ENCODE peak calls at places on chromosomes 3 and 15, in eight cellular contexts. One of them, this sample, is unnamed.
A peak's percentile ranks its signal among the peaks of the same experiment; 100 is the strongest.

GRCh38 chr3:101077361-101078011 is 84.3 kb upstream of the ABI3BP start:
- DNase-seq in CD4-positive, CD25-positive, alpha-beta regulatory T cell: no peak
- DNase-seq in HCT116: no peak
- DNase-seq in colonic mucosa: no peak
- DNase-seq in transverse colon: no peak
- DNase-seq in adrenal gland: no peak
- DNase-seq in MM.1S: no peak
- DNase-seq in body of pancreas: no peak
- DNase-seq in this sample: peak; percentile 93

GRCh38 chr15:89406756-89407650 is 72.4 kb upstream of the POLG start:
- DNase-seq in CD4-positive, CD25-positive, alpha-beta regulatory T cell: no peak
- DNase-seq in HCT116: no peak
- DNase-seq in colonic mucosa: no peak
- DNase-seq in transverse colon: no peak
- DNase-seq in adrenal gland: no peak
- DNase-seq in MM.1S: no peak
- DNase-seq in body of pancreas: no peak
- DNase-seq in this sample: no peak

GRCh38 chr3:24299236-24299635 is 195.4 kb downstream of the THRB start:
- DNase-seq in CD4-positive, CD25-positive, alpha-beta regulatory T cell: no peak
- DNase-seq in HCT116: no peak
- DNase-seq in colonic mucosa: no peak
- DNase-seq in transverse colon: no peak
- DNase-seq in adrenal gland: no peak
- DNase-seq in MM.1S: no peak
- DNase-seq in body of pancreas: no peak
- DNase-seq in this sample: no peak

GRCh38 chr15:47552978-47553608 is 164.2 kb upstream of the SEMA6D start:
- DNase-seq in CD4-positive, CD25-positive, alpha-beta regulatory T cell: no peak
- DNase-seq in HCT116: no peak
- DNase-seq in colonic mucosa: peak; percentile 42
- DNase-seq in transverse colon: peak; percentile 65
- DNase-seq in adrenal gland: no peak
- DNase-seq in MM.1S: no peak
- DNase-seq in body of pancreas: no peak
- DNase-seq in this sample: peak; percentile 38

GRCh38 chr15:40252438-40253178 is 13.7 kb downstream of the PAK6 start:
- DNase-seq in CD4-positive, CD25-positive, alpha-beta regulatory T cell: no peak
- DNase-seq in HCT116: peak; percentile 42
- DNase-seq in colonic mucosa: peak; percentile 73
- DNase-seq in transverse colon: peak; percentile 61
- DNase-seq in adrenal gland: peak; percentile 47
- DNase-seq in MM.1S: peak; percentile 29
- DNase-seq in body of pancreas: peak; percentile 63
- DNase-seq in this sample: peak; percentile 56

GRCh38 chr15:70356062-70356860 is 258.5 kb upstream of the TLE3 start:
- DNase-seq in CD4-positive, CD25-positive, alpha-beta regulatory T cell: no peak
- DNase-seq in HCT116: no peak
- DNase-seq in colonic mucosa: no peak
- DNase-seq in transverse colon: no peak
- DNase-seq in adrenal gland: no peak
- DNase-seq in MM.1S: no peak
- DNase-seq in body of pancreas: no peak
- DNase-seq in this sample: no peak

GRCh38 chr15:70829366-70830166 is 24.4 kb downstream of the LARP6 start:
- DNase-seq in CD4-positive, CD25-positive, alpha-beta regulatory T cell: no peak
- DNase-seq in HCT116: no peak
- DNase-seq in colonic mucosa: no peak
- DNase-seq in transverse colon: no peak
- DNase-seq in adrenal gland: no peak
- DNase-seq in MM.1S: no peak
- DNase-seq in body of pancreas: no peak
- DNase-seq in this sample: no peak

GRCh38 chr15:64430000-64430735 is 30.2 kb upstream of the ZNF609 start:
- DNase-seq in CD4-positive, CD25-positive, alpha-beta regulatory T cell: peak; percentile 7
- DNase-seq in HCT116: no peak
- DNase-seq in colonic mucosa: peak; percentile 20
- DNase-seq in transverse colon: peak; percentile 19
- DNase-seq in adrenal gland: no peak
- DNase-seq in MM.1S: peak; percentile 31
- DNase-seq in body of pancreas: no peak
- DNase-seq in this sample: peak; percentile 56

GRCh38 chr15:39778031-39778430 is 4.6 kb downstream of the FSIP1 start:
- DNase-seq in CD4-positive, CD25-positive, alpha-beta regulatory T cell: no peak
- DNase-seq in HCT116: no peak
- DNase-seq in colonic mucosa: no peak
- DNase-seq in transverse colon: no peak
- DNase-seq in adrenal gland: no peak
- DNase-seq in MM.1S: no peak
- DNase-seq in body of pancreas: no peak
- DNase-seq in this sample: no peak

DNA sequence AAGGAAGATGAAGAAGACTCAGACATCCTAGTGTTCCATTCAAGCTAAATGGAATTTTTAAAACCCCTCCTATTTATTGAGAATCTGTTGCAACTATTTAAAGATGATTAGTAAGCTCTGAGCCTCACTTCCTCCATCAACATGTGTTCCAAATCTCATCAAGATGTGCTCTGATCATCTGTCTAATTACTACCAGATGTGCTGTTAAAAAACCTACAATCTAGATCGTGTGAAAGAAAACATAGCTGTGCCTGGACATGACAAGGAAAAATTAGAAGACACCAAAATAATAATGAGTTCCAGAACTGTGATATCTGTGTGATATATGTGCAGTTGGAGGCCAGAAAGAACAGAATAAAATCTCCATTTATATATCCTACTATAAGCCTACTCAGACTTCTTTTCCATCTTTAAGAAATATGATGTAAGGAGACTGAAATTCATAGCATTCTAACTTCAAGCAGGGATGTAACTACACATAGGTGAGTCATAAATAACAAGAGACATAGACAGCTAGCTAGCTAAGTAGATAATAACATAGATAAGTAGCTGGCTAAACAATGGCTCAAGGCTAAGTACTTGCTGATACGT is 7.7 kb downstream of the XPC start:
- DNase-seq in CD4-positive, CD25-positive, alpha-beta regulatory T cell: no peak
- DNase-seq in HCT116: no peak
- DNase-seq in colonic mucosa: no peak
- DNase-seq in transverse colon: no peak
- DNase-seq in adrenal gland: no peak
- DNase-seq in MM.1S: no peak
- DNase-seq in body of pancreas: no peak
- DNase-seq in this sample: no peak
- H3K36me3 ChIP-seq in CD4-positive, CD25-positive, alpha-beta regulatory T cell: peaks cover 71% of the 10 kb centered on the region
- H3K36me3 ChIP-seq in HCT116: peaks cover 46% of the 10 kb centered on the region
- H3K36me3 ChIP-seq in colonic mucosa: peaks cover 9% of the 10 kb centered on the region
- H3K36me3 ChIP-seq in transverse colon: peaks cover 54% of the 10 kb centered on the region
- H3K36me3 ChIP-seq in adrenal gland: peaks cover 6% of the 10 kb centered on the region
- H3K36me3 ChIP-seq in MM.1S: peaks cover 4% of the 10 kb centered on the region
- H3K36me3 ChIP-seq in body of pancreas: peaks cover 40% of the 10 kb centered on the region
- H3K36me3 ChIP-seq in this sample: peaks cover 11% of the 10 kb centered on the region

DNA sequence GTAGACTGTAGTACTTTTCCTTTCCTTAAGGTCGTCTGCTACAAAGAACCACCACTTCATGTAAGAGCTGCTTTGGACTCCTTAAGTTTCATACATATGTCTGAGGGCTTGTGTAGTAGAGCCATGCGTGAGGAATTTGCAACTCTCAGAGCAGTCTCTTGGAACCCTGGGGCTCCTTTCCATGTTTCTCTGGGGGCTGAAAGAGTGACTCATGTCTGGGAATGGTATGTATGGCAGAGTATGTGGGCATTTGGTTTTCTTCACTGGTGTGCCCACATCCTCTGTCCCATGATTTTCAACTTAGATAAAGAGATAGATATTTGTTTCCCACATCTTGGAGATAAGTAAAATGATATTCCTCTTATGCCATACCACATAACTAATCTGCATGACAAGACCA is 20.6 kb upstream of the RBM5 start:
- DNase-seq in CD4-positive, CD25-positive, alpha-beta regulatory T cell: no peak
- DNase-seq in HCT116: no peak
- DNase-seq in colonic mucosa: no peak
- DNase-seq in transverse colon: no peak
- DNase-seq in adrenal gland: no peak
- DNase-seq in MM.1S: no peak
- DNase-seq in body of pancreas: no peak
- DNase-seq in this sample: no peak
- H3K36me3 ChIP-seq in CD4-positive, CD25-positive, alpha-beta regulatory T cell: peaks cover 84% of the 10 kb centered on the region
- H3K36me3 ChIP-seq in HCT116: peaks cover 47% of the 10 kb centered on the region
- H3K36me3 ChIP-seq in colonic mucosa: peaks cover 22% of the 10 kb centered on the region
- H3K36me3 ChIP-seq in transverse colon: peaks cover 94% of the 10 kb centered on the region
- H3K36me3 ChIP-seq in adrenal gland: no peaks in the 10 kb centered on the region
- H3K36me3 ChIP-seq in MM.1S: no peaks in the 10 kb centered on the region
- H3K36me3 ChIP-seq in body of pancreas: peaks cover 57% of the 10 kb centered on the region
- H3K36me3 ChIP-seq in this sample: peaks cover 23% of the 10 kb centered on the region

GRCh38 chr3:10288575-10288960 is 4.2 kb downstream of the GHRL start:
- DNase-seq in CD4-positive, CD25-positive, alpha-beta regulatory T cell: no peak
- DNase-seq in HCT116: no peak
- DNase-seq in colonic mucosa: no peak
- DNase-seq in transverse colon: no peak
- DNase-seq in adrenal gland: no peak
- DNase-seq in MM.1S: no peak
- DNase-seq in body of pancreas: no peak
- DNase-seq in this sample: no peak

GRCh38 chr3:10285307-10285706 is 7.4 kb downstream of the GHRL start:
- DNase-seq in CD4-positive, CD25-positive, alpha-beta regulatory T cell: no peak
- DNase-seq in HCT116: no peak
- DNase-seq in colonic mucosa: no peak
- DNase-seq in transverse colon: no peak
- DNase-seq in adrenal gland: no peak
- DNase-seq in MM.1S: no peak
- DNase-seq in body of pancreas: no peak
- DNase-seq in this sample: no peak

GRCh38 chr3:10285742-10286524 is 6.8 kb downstream of the GHRL start:
- DNase-seq in CD4-positive, CD25-positive, alpha-beta regulatory T cell: no peak
- DNase-seq in HCT116: no peak
- DNase-seq in colonic mucosa: no peak
- DNase-seq in transverse colon: no peak
- DNase-seq in adrenal gland: no peak
- DNase-seq in MM.1S: no peak
- DNase-seq in body of pancreas: no peak
- DNase-seq in this sample: no peak

GRCh38 chr3:10287936-10288574 is 4.7 kb downstream of the GHRL start:
- DNase-seq in CD4-positive, CD25-positive, alpha-beta regulatory T cell: no peak
- DNase-seq in HCT116: no peak
- DNase-seq in colonic mucosa: no peak
- DNase-seq in transverse colon: no peak
- DNase-seq in adrenal gland: no peak
- DNase-seq in MM.1S: no peak
- DNase-seq in body of pancreas: no peak
- DNase-seq in this sample: no peak

GRCh38 chr3:10286596-10287295 is 6.0 kb downstream of the GHRL start:
- DNase-seq in CD4-positive, CD25-positive, alpha-beta regulatory T cell: peak; percentile 11
- DNase-seq in HCT116: peak; percentile 68
- DNase-seq in colonic mucosa: no peak
- DNase-seq in transverse colon: no peak
- DNase-seq in adrenal gland: no peak
- DNase-seq in MM.1S: peak; percentile 37
- DNase-seq in body of pancreas: peak; percentile 32
- DNase-seq in this sample: peak; percentile 29
- H3K36me3 ChIP-seq in CD4-positive, CD25-positive, alpha-beta regulatory T cell: peaks cover 35% of the 10 kb centered on the region
- H3K36me3 ChIP-seq in HCT116: peaks cover 15% of the 10 kb centered on the region
- H3K36me3 ChIP-seq in colonic mucosa: no peaks in the 10 kb centered on the region
- H3K36me3 ChIP-seq in transverse colon: peaks cover 3% of the 10 kb centered on the region
- H3K36me3 ChIP-seq in adrenal gland: no peaks in the 10 kb centered on the region
- H3K36me3 ChIP-seq in MM.1S: no peaks in the 10 kb centered on the region
- H3K36me3 ChIP-seq in body of pancreas: peaks cover 4% of the 10 kb centered on the region
- H3K36me3 ChIP-seq in this sample: peaks cover 4% of the 10 kb centered on the region

DNA sequence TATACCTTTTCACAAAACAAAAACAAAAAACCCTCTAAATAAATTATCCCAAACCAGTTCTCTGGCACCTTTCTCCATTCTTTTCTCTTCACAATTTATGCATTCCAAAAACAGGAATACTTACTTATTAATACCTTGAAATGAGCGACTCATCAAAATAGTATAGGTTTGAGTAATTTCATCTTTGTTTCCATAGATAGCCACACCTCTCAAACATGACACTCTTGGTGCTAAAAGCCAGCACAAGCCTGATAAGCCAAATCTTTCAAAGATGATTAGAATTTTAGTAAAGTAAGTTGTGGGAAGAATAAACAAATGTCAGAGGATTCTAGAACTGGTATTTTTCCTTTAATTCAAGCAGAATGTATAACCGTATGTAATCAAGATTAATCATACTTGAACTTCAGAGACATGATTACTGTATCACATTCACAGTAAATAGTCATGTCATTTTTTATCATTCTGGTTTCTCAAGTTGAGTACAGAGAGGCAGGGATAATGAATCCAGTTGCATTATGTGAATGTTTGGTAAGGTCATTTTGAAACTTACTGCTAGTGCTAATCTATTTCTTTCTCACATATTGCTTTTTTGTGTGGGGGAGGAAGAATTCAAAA is 12.1 kb upstream of the WDR5B start:
- DNase-seq in CD4-positive, CD25-positive, alpha-beta regulatory T cell: no peak
- DNase-seq in HCT116: no peak
- DNase-seq in colonic mucosa: no peak
- DNase-seq in transverse colon: no peak
- DNase-seq in adrenal gland: no peak
- DNase-seq in MM.1S: no peak
- DNase-seq in body of pancreas: no peak
- DNase-seq in this sample: no peak
- H3K36me3 ChIP-seq in CD4-positive, CD25-positive, alpha-beta regulatory T cell: peaks cover 42% of the 10 kb centered on the region
- H3K36me3 ChIP-seq in HCT116: peaks cover 13% of the 10 kb centered on the region
- H3K36me3 ChIP-seq in colonic mucosa: peaks cover 6% of the 10 kb centered on the region
- H3K36me3 ChIP-seq in transverse colon: peaks cover 28% of the 10 kb centered on the region
- H3K36me3 ChIP-seq in adrenal gland: no peaks in the 10 kb centered on the region
- H3K36me3 ChIP-seq in MM.1S: peaks cover 3% of the 10 kb centered on the region
- H3K36me3 ChIP-seq in body of pancreas: peaks cover 16% of the 10 kb centered on the region
- H3K36me3 ChIP-seq in this sample: peaks cover 12% of the 10 kb centered on the region

DNA sequence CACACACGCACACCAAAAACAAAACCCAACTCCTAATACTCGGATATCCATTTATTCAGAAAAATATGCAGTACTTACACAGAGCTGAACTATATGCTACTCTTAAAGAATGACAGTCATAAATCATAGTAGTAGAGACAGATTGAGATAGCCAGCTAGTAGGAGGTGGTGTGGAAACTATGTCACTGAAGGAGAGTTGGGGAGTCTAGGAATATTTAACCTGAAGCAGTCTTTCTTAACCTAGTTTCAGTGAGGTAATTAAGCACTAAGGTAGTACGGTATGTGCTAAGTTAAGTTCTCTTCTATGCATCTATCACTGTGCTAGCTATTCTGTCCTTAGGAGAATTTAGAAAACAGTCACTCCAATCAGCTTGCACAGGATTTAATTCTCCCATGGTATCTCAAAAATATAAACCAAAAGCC is 54.2 kb downstream of the ANKRD28 start:
- DNase-seq in CD4-positive, CD25-positive, alpha-beta regulatory T cell: no peak
- DNase-seq in HCT116: no peak
- DNase-seq in colonic mucosa: no peak
- DNase-seq in transverse colon: no peak
- DNase-seq in adrenal gland: no peak
- DNase-seq in MM.1S: no peak
- DNase-seq in body of pancreas: no peak
- DNase-seq in this sample: peak; percentile 1
- H3K36me3 ChIP-seq in CD4-positive, CD25-positive, alpha-beta regulatory T cell: peaks cover 5% of the 10 kb centered on the region
- H3K36me3 ChIP-seq in HCT116: no peaks in the 10 kb centered on the region
- H3K36me3 ChIP-seq in colonic mucosa: no peaks in the 10 kb centered on the region
- H3K36me3 ChIP-seq in transverse colon: no peaks in the 10 kb centered on the region
- H3K36me3 ChIP-seq in adrenal gland: no peaks in the 10 kb centered on the region
- H3K36me3 ChIP-seq in MM.1S: peaks cover 3% of the 10 kb centered on the region
- H3K36me3 ChIP-seq in body of pancreas: no peaks in the 10 kb centered on the region
- H3K36me3 ChIP-seq in this sample: no peaks in the 10 kb centered on the region

GRCh38 chr15:52788099-52788986 is 1.8 kb downstream of the ONECUT1 start:
- DNase-seq in CD4-positive, CD25-positive, alpha-beta regulatory T cell: no peak
- DNase-seq in HCT116: no peak
- DNase-seq in colonic mucosa: no peak
- DNase-seq in transverse colon: no peak
- DNase-seq in adrenal gland: no peak
- DNase-seq in MM.1S: no peak
- DNase-seq in body of pancreas: peak; percentile 44
- DNase-seq in this sample: no peak
- H3K36me3 ChIP-seq in CD4-positive, CD25-positive, alpha-beta regulatory T cell: no peaks in the 10 kb centered on the region
- H3K36me3 ChIP-seq in HCT116: no peaks in the 10 kb centered on the region
- H3K36me3 ChIP-seq in colonic mucosa: no peaks in the 10 kb centered on the region
- H3K36me3 ChIP-seq in transverse colon: no peaks in the 10 kb centered on the region
- H3K36me3 ChIP-seq in adrenal gland: no peaks in the 10 kb centered on the region
- H3K36me3 ChIP-seq in MM.1S: no peaks in the 10 kb centered on the region
- H3K36me3 ChIP-seq in body of pancreas: no peaks in the 10 kb centered on the region
- H3K36me3 ChIP-seq in this sample: no peaks in the 10 kb centered on the region

This sample was measured in small intestine.